ENCODE peak calls at places on chromosomes 4 and X, in nine cellular contexts. S, O, G, R, W, X, J, N and D are unnamed samples.

GRCh38 chr4:107120661-107121060 is 84.5 kb upstream of the DKK2 start:
- DNase-seq in S (no peak), G (no peak), R (no peak), N (no peak), X (no peak), W (peak), J (no peak), O (peak), D (no peak)

GRCh38 chr4:34181891-34182290 is 2062.4 kb downstream of the ARAP2 start:
- DNase-seq in R (no peak), N (no peak), O (no peak), J (peak), G (no peak), S (no peak), W (no peak), X (no peak), D (no peak)

GRCh38 chr4:189022441-189023035 is 883.3 kb downstream of the TRIML1 start:
- DNase-seq in X (no peak), J (peak), R (no peak), O (no peak), S (no peak), W (peak), G (no peak), N (no peak), D (peak)

GRCh38 chrX:133859860-133860259 is 125.5 kb downstream of the GPC3 start:
- DNase-seq in R (no peak), S (no peak), X (no peak), N (peak), W (no peak), J (no peak), O (no peak), G (no peak), D (no peak)

GRCh38 chr4:52572936-52573485 is 86.1 kb downstream of the USP46 start:
- DNase-seq in O (no peak), G (no peak), R (no peak), X (no peak), J (peak), N (no peak), W (no peak), S (no peak), D (no peak)

GRCh38 chrX:95764972-95765451 is 919.6 kb upstream of the DIAPH2 start:
- DNase-seq in W (peak), X (no peak), S (no peak), J (peak), G (peak), N (peak), R (no peak), O (no peak), D (peak)

GRCh38 chr4:140105436-140105835 is 48.5 kb downstream of the MAML3 start:
- DNase-seq in G (no peak), O (no peak), X (no peak), J (no peak), S (no peak), R (no peak), N (no peak), W (no peak), D (no peak)

GRCh38 chr4:5511791-5512190 is 196.6 kb downstream of the EVC2 start:
- DNase-seq in R (no peak), G (no peak), S (no peak), N (no peak), X (no peak), W (no peak), O (no peak), J (peak), D (no peak)

GRCh38 chrX:42107495-42108139 is 184.3 kb upstream of the CASK start:
- DNase-seq in O (no peak), N (no peak), R (no peak), W (no peak), S (no peak), J (no peak), G (no peak), X (no peak), D (no peak)

GRCh38 chr4:77385124-77385969 is 220.3 kb upstream of the CXCL13 start:
- DNase-seq in R (peak), S (peak), N (peak), X (peak), W (peak), J (peak), O (peak), G (peak), D (peak)

GRCh38 chr4:149980941-149981340 is 97.3 kb upstream of the DCLK2 start:
- DNase-seq in J (peak), W (peak), S (peak), R (peak), O (peak), X (peak), G (no peak), N (peak), D (peak)

GRCh38 chrX:1521459-1521956 is 15.5 kb downstream of the P2RY8 start:
- DNase-seq in G (no peak), O (no peak), N (no peak), S (no peak), R (no peak), J (no peak), W (peak), X (peak), D (no peak)

GRCh38 chr4:169428376-169428775 is 157.6 kb upstream of the SH3RF1 start:
- DNase-seq in X (no peak), S (no peak), G (no peak), R (no peak), W (no peak), J (peak), O (no peak), N (no peak), D (no peak)

GRCh38 chr4:187606581-187606980 is 389.0 kb upstream of the ZFP42 start:
- DNase-seq in S (no peak), J (peak), R (peak), X (no peak), G (no peak), O (no peak), W (peak), N (peak), D (peak)

GRCh38 chrX:130625381-130625780 is 223.6 kb downstream of the RBMX2 start:
- DNase-seq in X (no peak), G (no peak), J (no peak), W (no peak), O (no peak), S (no peak), N (no peak), R (no peak), D (no peak)

GRCh38 chr4:41144812-41145211 is 69.5 kb downstream of the APBB2 start:
- DNase-seq in J (no peak), O (no peak), N (no peak), W (no peak), S (no peak), G (no peak), R (no peak), X (no peak), D (no peak)

GRCh38 chr4:45795165-45795564 is 328.7 kb downstream of the GABRG1 start:
- DNase-seq in X (no peak), G (no peak), R (no peak), S (no peak), J (no peak), O (no peak), W (no peak), N (no peak), D (peak)

GRCh38 chr4:128159967-128160366 is 98.9 kb downstream of the LARP1B start:
- DNase-seq in W (no peak), X (no peak), S (no peak), R (no peak), G (no peak), O (no peak), N (no peak), J (peak), D (no peak)